ENCODE peak calls at places on chromosomes 13 and 19, in five cellular contexts. C is CD8-positive, alpha-beta memory T cell; T is naive thymus-derived CD4-positive, alpha-beta T cell; Y is right cardiac atrium; W is lower leg skin. R is an unnamed sample.

GRCh38 chr13:20258208-20258962 is 26.3 kb upstream of the GJB6 start:
- DNase-seq in Y (no peak), T (no peak), C (no peak), W (no peak), R (no peak)

GRCh38 chr13:106617561-106617960 is 49.6 kb upstream of the ARGLU1 start:
- DNase-seq in C (no peak), W (peak), Y (no peak), T (no peak), R (peak)

GRCh38 chr19:47741544-47742125 is 3.7 kb upstream of the NOP53 start:
- DNase-seq in T (no peak), W (no peak), C (no peak), Y (no peak), R (no peak)

GRCh38 chr19:51548213-51548651 is 16.8 kb upstream of the SIGLEC6 start:
- DNase-seq in T (no peak), W (peak), Y (no peak), C (no peak), R (no peak)

GRCh38 chr19:31214997-31215396 is 134.2 kb downstream of the TSHZ3 start:
- DNase-seq in C (no peak), Y (no peak), W (no peak), T (no peak), R (peak)

GRCh38 chr19:58557253-58558065 is 952 bp downstream of the UBE2M start:
- DNase-seq in Y (no peak), C (no peak), T (no peak), W (peak), R (no peak)

GRCh38 chr13:73984949-73985691 is 149.1 kb downstream of the KLF12 start:
- DNase-seq in T (peak), Y (no peak), W (no peak), C (peak), R (no peak)

GRCh38 chr13:110044521-110045200 is 258.3 kb upstream of the IRS2 start:
- DNase-seq in Y (no peak), W (no peak), C (no peak), T (no peak), R (no peak)

GRCh38 chr13:73081256-73081915 is 22.6 kb downstream of the KLF5 start:
- DNase-seq in Y (no peak), C (no peak), W (no peak), T (no peak), R (peak)

GRCh38 chr13:32443111-32443510 is 15.2 kb upstream of the N4BP2L1 start:
- DNase-seq in T (peak), C (no peak), W (no peak), Y (no peak), R (peak)

DNA sequence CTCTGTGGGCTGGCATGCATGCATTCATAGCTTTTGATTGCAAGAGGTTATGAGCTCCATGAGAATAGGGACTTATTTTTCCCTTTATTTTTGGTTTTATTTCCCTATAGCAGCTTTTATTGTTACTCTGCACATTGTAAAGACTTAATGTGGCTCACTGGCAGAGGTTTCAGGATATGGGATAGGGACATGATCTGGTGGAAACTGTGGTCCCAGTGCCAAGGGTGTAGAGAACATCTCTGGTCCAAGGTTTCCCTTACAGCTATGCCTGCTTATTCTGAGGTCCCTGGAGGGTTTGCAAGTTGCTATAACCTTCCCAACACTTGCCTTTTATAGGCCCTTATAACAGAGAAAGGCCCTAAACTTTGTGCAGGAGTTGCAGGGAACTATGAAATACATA is 33.6 kb downstream of the LMO7 start:
- DNase-seq in Y (no peak), T (no peak), W (no peak), C (no peak), R (no peak)
- H3K4me3 ChIP-seq in Y (no peak), T (no peak), W (no peak), C (no peak), R (no peak)

GRCh38 chr19:13002389-13002898 is 7.2 kb downstream of the NFIX start:
- DNase-seq in C (no peak), W (no peak), Y (peak), T (no peak), R (no peak)
- H3K4me3 ChIP-seq in C (no peak), W (no peak), Y (no peak), T (no peak), R (no peak)

GRCh38 chr19:11404588-11405258 is 14.4 kb downstream of the RGL3 start:
- DNase-seq in W (no peak), T (no peak), Y (no peak), C (no peak), R (no peak)

GRCh38 chr19:11408591-11408990 is 10.5 kb downstream of the RGL3 start:
- DNase-seq in Y (no peak), W (no peak), C (no peak), T (no peak), R (no peak)

GRCh38 chr19:11401808-11402543 is 17.1 kb downstream of the RGL3 start:
- DNase-seq in W (no peak), Y (no peak), T (no peak), C (no peak), R (no peak)

GRCh38 chr19:11410682-11411081 is 8.4 kb downstream of the RGL3 start:
- DNase-seq in T (no peak), W (no peak), Y (no peak), C (no peak), R (peak)

DNA sequence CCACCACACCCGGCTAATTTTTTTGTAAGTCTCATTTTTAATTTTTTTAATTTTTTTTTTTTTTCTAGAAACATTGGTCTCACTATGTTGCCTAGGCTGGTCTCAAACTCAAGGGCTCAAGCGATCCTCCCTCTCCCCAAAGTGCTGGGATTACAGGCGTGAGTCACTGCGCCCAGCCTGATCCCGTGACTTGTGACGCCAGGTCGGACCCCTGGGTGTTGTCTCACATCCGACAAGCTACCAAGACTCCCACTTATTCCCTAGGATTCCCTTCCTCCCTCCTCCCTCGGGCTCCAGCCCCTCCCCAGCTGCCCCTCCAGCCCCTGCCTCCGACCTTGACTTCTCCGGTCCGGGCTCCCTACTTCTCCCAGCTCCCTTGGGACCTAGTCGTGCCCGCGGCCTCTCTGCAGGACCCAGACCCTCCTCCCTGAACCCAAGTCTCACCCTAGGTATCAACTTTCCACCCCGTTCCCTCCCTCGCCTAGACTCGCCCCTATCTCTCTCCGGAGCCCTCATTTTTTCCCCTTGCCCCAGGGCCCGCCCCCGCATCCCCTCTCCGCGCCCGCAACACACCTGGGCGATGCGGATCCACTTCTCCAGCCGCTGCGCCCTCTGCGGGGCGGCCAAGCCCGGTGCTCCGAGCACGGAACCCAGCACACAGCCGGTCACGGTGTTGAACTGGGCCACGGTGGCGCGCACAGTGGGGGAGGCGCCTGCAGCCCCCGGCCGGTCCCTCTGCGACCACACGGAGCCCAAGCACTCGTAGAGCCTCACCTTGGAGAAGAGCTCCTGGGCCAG is 13.1 kb downstream of the RGL3 start:
- DNase-seq in Y (peak), C (no peak), T (no peak), W (no peak), R (no peak)
- H3K4me3 ChIP-seq in Y (no peak), C (no peak), T (no peak), W (no peak), R (no peak)

DNA sequence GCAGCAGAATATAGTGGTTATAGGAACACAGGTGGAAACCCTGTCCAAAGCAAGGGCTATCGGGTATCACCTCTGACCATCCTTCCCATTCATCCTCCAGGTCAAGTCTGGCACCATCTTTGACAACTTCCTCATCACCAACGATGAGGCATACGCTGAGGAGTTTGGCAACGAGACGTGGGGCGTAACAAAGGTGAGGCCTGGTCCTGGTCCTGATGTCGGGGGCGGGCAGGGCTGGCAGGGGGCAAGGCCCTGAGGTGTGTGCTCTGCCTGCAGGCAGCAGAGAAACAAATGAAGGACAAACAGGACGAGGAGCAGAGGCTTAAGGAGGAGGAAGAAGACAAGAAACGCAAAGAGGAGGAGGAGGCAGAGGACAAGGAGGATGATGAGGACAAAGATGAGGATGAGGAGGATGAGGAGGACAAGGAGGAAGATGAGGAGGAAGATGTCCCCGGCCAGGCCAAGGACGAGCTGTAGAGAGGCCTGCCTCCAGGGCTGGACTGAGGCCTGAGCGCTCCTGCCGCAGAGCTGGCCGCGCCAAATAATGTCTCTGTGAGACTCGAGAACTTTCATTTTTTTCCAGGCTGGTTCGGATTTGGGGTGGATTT is 2.1 kb upstream of the RAD23A start:
- DNase-seq in W (no peak), C (no peak), T (no peak), Y (no peak), R (no peak)
- H3K4me3 ChIP-seq in W (no peak), C (no peak), T (no peak), Y (no peak), R (no peak)

R was measured in bronchial epithelial cell.